ENCODE peak calls at places on chromosomes 4 and X, in ten cellular contexts. One of them, this sample, is unnamed.

GRCh38 chr4:189090174-189090814 is 850.4 kb upstream of the FRG1 start:
- DNase-seq in Caki2: no peak
- DNase-seq in AG04450: no peak
- DNase-seq in skeletal muscle cell: no peak
- DNase-seq in A549: peak
- DNase-seq in BJ: no peak
- DNase-seq in NCI-H226: no peak
- DNase-seq in H54: no peak
- DNase-seq in SHP77: no peak
- DNase-seq in glutamatergic neuron: peak
- DNase-seq in this sample: no peak

GRCh38 chr4:121147923-121148443 is 16.1 kb downstream of the TNIP3 start:
- DNase-seq in H54: no peak
- DNase-seq in A549: no peak
- DNase-seq in AG04450: no peak
- DNase-seq in glutamatergic neuron: no peak
- DNase-seq in Caki2: no peak
- DNase-seq in NCI-H226: no peak
- DNase-seq in skeletal muscle cell: no peak
- DNase-seq in BJ: peak
- DNase-seq in SHP77: no peak
- DNase-seq in this sample: no peak

GRCh38 chrX:132984058-132984650 is 25.7 kb upstream of the HS6ST2 start:
- DNase-seq in H54: no peak
- DNase-seq in BJ: no peak
- DNase-seq in SHP77: no peak
- DNase-seq in AG04450: no peak
- DNase-seq in Caki2: no peak
- DNase-seq in glutamatergic neuron: no peak
- DNase-seq in skeletal muscle cell: no peak
- DNase-seq in NCI-H226: no peak
- DNase-seq in A549: no peak
- DNase-seq in this sample: no peak

GRCh38 chr4:153038493-153039311 is 102.6 kb downstream of the FHDC1 start:
- DNase-seq in BJ: no peak
- DNase-seq in NCI-H226: no peak
- DNase-seq in skeletal muscle cell: no peak
- DNase-seq in A549: peak
- DNase-seq in H54: no peak
- DNase-seq in glutamatergic neuron: no peak
- DNase-seq in AG04450: no peak
- DNase-seq in Caki2: no peak
- DNase-seq in SHP77: peak
- DNase-seq in this sample: no peak

GRCh38 chr4:86894465-86894864 is 2.2 kb upstream of the C4orf36 start:
- DNase-seq in A549: peak
- DNase-seq in SHP77: no peak
- DNase-seq in AG04450: no peak
- DNase-seq in Caki2: no peak
- DNase-seq in H54: no peak
- DNase-seq in NCI-H226: peak
- DNase-seq in glutamatergic neuron: no peak
- DNase-seq in skeletal muscle cell: no peak
- DNase-seq in BJ: no peak
- DNase-seq in this sample: no peak

GRCh38 chr4:144720491-144720890 is 74.5 kb downstream of the HHIP start:
- DNase-seq in glutamatergic neuron: no peak
- DNase-seq in skeletal muscle cell: no peak
- DNase-seq in Caki2: no peak
- DNase-seq in NCI-H226: no peak
- DNase-seq in H54: no peak
- DNase-seq in SHP77: no peak
- DNase-seq in BJ: no peak
- DNase-seq in AG04450: no peak
- DNase-seq in A549: no peak
- DNase-seq in this sample: no peak

GRCh38 chr4:10704050-10704810 is 19.7 kb upstream of the CLNK start:
- DNase-seq in BJ: no peak
- DNase-seq in AG04450: no peak
- DNase-seq in glutamatergic neuron: no peak
- DNase-seq in NCI-H226: no peak
- DNase-seq in A549: no peak
- DNase-seq in SHP77: no peak
- DNase-seq in Caki2: no peak
- DNase-seq in H54: no peak
- DNase-seq in skeletal muscle cell: no peak
- DNase-seq in this sample: no peak

GRCh38 chr4:7828926-7829325 is 110.7 kb downstream of the AFAP1 start:
- DNase-seq in H54: no peak
- DNase-seq in NCI-H226: no peak
- DNase-seq in BJ: no peak
- DNase-seq in skeletal muscle cell: no peak
- DNase-seq in SHP77: no peak
- DNase-seq in glutamatergic neuron: no peak
- DNase-seq in Caki2: no peak
- DNase-seq in A549: no peak
- DNase-seq in AG04450: no peak
- DNase-seq in this sample: no peak

GRCh38 chr4:97498875-97499274 is 644.4 kb downstream of the STPG2 start:
- DNase-seq in H54: peak
- DNase-seq in SHP77: no peak
- DNase-seq in skeletal muscle cell: peak
- DNase-seq in glutamatergic neuron: no peak
- DNase-seq in AG04450: no peak
- DNase-seq in BJ: no peak
- DNase-seq in Caki2: peak
- DNase-seq in NCI-H226: peak
- DNase-seq in A549: peak
- DNase-seq in this sample: no peak

GRCh38 chr4:73816814-73817213 is 19.7 kb upstream of the CXCL6 start:
- DNase-seq in glutamatergic neuron: no peak
- DNase-seq in skeletal muscle cell: peak
- DNase-seq in H54: no peak
- DNase-seq in SHP77: peak
- DNase-seq in NCI-H226: peak
- DNase-seq in BJ: peak
- DNase-seq in A549: peak
- DNase-seq in AG04450: peak
- DNase-seq in Caki2: peak
- DNase-seq in this sample: no peak

GRCh38 chr4:155383541-155383940 is 6.8 kb upstream of the MAP9 start:
- DNase-seq in skeletal muscle cell: no peak
- DNase-seq in NCI-H226: no peak
- DNase-seq in H54: no peak
- DNase-seq in glutamatergic neuron: no peak
- DNase-seq in BJ: no peak
- DNase-seq in SHP77: no peak
- DNase-seq in A549: peak
- DNase-seq in Caki2: no peak
- DNase-seq in AG04450: no peak
- DNase-seq in this sample: no peak

GRCh38 chr4:142480244-142480643 is 365.9 kb downstream of the INPP4B start:
- DNase-seq in H54: no peak
- DNase-seq in NCI-H226: no peak
- DNase-seq in SHP77: no peak
- DNase-seq in AG04450: no peak
- DNase-seq in BJ: no peak
- DNase-seq in Caki2: no peak
- DNase-seq in A549: peak
- DNase-seq in glutamatergic neuron: no peak
- DNase-seq in skeletal muscle cell: peak
- DNase-seq in this sample: no peak

GRCh38 chr4:15676899-15677298 is 4.7 kb upstream of the FAM200B start:
- DNase-seq in A549: no peak
- DNase-seq in Caki2: no peak
- DNase-seq in NCI-H226: no peak
- DNase-seq in skeletal muscle cell: no peak
- DNase-seq in BJ: no peak
- DNase-seq in H54: no peak
- DNase-seq in SHP77: no peak
- DNase-seq in glutamatergic neuron: no peak
- DNase-seq in AG04450: no peak
- DNase-seq in this sample: no peak